ENCODE peak calls at places on chromosomes 5 and 9, in eight cellular contexts. O is A549, N is left lung, H is HFFc6, E is left ventricle myocardium inferior, J is endodermal cell, W is mesothelial cell of epicardium, D is fibroblast of pulmonary artery. Y is an unnamed sample.
A peak's percentile ranks its signal among the peaks of the same experiment; 100 is the strongest.

GRCh38 chr9:107850653-107851052 is 361.1 kb upstream of the KLF4 start:
- DNase-seq in E (no peak), O (no peak), W (no peak), J (no peak), N (no peak), D (no peak), H (no peak), Y (no peak)

GRCh38 chr5:59618644-59619043 is 274.9 kb downstream of the PDE4D start:
- DNase-seq in D (no peak), E (no peak), N (no peak), O (no peak), J (no peak), W (no peak), H (no peak), Y (no peak)

GRCh38 chr5:111201705-111202104 is 22.5 kb upstream of the CAMK4 start:
- DNase-seq in H (no peak), E (no peak), W (no peak), D (no peak), O (no peak), J (no peak), N (no peak), Y (no peak)

GRCh38 chr5:135113323-135113722 is 79.3 kb upstream of the PITX1 start:
- DNase-seq in W (no peak), D (no peak), N (no peak), H (no peak), J (no peak), O (no peak), E (no peak), Y (no peak)

GRCh38 chr9:124835026-124835501 is 18.2 kb upstream of the WDR38 start:
- DNase-seq in D (peak; percentile 94), E (peak; percentile 90), J (no peak), N (no peak), H (peak; percentile 50), O (no peak), W (peak; percentile 89), Y (no peak)

GRCh38 chr5:42582723-42583122 is 159.5 kb downstream of the GHR start:
- DNase-seq in E (no peak), W (no peak), O (no peak), J (no peak), D (no peak), H (no peak), N (no peak), Y (no peak)

GRCh38 chr9:117783828-117784227 is 79.6 kb downstream of the TLR4 start:
- DNase-seq in N (no peak), D (no peak), E (no peak), H (no peak), J (no peak), W (no peak), O (no peak), Y (no peak)

GRCh38 chr9:104927216-104927911 is 591 bp downstream of the ABCA1 start:
- DNase-seq in W (no peak), J (peak; percentile 85), E (peak; percentile 35), O (peak; percentile 48), N (peak; percentile 53), H (no peak), D (peak; percentile 57), Y (no peak)

GRCh38 chr5:17432571-17432970 is 65.5 kb upstream of the TAF11L2 start:
- DNase-seq in O (no peak), H (no peak), N (no peak), D (no peak), J (no peak), E (no peak), W (no peak), Y (no peak)

GRCh38 chr5:134590992-134591659 is 41.5 kb downstream of the SAR1B start:
- DNase-seq in D (no peak), N (no peak), O (no peak), E (no peak), W (no peak), J (peak; percentile 77), H (no peak), Y (no peak)

GRCh38 chr5:143016777-143017374 is 246.7 kb downstream of the ARHGAP26 start:
- DNase-seq in O (no peak), H (peak; percentile 39), J (peak; percentile 58), W (no peak), N (no peak), E (no peak), D (peak; percentile 78), Y (no peak)

GRCh38 chr5:44997506-44997905 is 188.8 kb downstream of the MRPS30 start:
- DNase-seq in H (no peak), N (no peak), E (no peak), W (no peak), D (no peak), J (no peak), O (no peak), Y (no peak)

GRCh38 chr5:141326088-141326854 is 4.0 kb upstream of the PCDHGA1 start:
- DNase-seq in O (no peak), E (peak; percentile 74), W (no peak), N (peak; percentile 43), J (peak; percentile 91), D (peak; percentile 83), H (peak; percentile 82), Y (peak; percentile 39)

GRCh38 chr9:81549500-81550206 is 139.7 kb downstream of the TLE1 start:
- DNase-seq in W (no peak), J (peak; percentile 53), H (no peak), D (no peak), O (peak; percentile 28), E (no peak), N (no peak), Y (no peak)

GRCh38 chr9:109856785-109857184 is 76.8 kb downstream of the PALM2AKAP2 start:
- DNase-seq in H (no peak), J (peak; percentile 55), O (no peak), E (peak; percentile 84), W (no peak), D (peak; percentile 79), N (no peak), Y (no peak)

DNA sequence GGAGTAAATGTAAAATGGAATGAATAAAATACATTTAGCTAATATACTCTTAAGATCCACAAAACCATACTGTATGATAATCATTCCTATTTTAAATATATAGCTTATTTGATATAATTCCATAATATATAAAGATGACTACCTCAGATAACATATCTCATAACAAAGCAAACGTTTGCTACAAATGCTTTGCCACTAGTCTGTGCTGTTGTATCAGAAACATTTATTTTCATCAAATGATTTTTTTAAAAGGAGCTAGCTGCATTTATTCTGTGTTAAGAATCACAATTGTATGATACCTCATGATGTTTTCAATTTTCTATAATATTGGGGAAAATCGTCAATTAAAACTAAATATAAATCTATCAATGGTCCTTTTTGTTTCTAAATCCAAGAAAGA is 567.2 kb downstream of the PTPRD start:
- DNase-seq in J (no peak), O (no peak), N (no peak), W (no peak), E (no peak), H (peak; percentile 19), D (peak; percentile 14), Y (no peak)
- TF ChIP-seq CTCF in J (peak; percentile 68), O (peak; percentile 21), N (no peak), W (peak; percentile 35), E (peak; percentile 64), H (peak; percentile 75), D (no peak), Y (no peak)

DNA sequence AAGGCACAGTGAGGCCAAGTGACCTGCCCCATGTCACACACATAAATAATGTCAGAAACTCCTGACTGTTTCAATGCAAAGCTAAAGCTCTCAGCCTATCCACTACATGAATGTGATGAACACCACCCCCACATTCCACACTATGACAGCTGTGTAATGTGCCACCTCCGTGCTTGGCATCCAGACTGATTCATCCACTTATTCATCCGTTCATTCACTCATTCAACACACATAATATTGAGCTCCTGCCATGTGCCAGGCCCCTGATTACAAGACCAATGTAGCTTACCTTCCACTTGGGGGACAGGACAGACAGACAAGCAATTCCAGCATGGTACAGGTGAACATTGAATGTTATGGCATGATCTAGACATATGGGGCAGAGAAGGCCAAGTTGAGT is 46.2 kb upstream of the FABP6 start:
- DNase-seq in J (no peak), H (no peak), W (no peak), D (no peak), E (no peak), O (peak; percentile 28), N (no peak), Y (no peak)
- TF ChIP-seq CTCF in J (no peak), H (no peak), W (no peak), D (no peak), E (no peak), O (no peak), N (no peak), Y (no peak)

DNA sequence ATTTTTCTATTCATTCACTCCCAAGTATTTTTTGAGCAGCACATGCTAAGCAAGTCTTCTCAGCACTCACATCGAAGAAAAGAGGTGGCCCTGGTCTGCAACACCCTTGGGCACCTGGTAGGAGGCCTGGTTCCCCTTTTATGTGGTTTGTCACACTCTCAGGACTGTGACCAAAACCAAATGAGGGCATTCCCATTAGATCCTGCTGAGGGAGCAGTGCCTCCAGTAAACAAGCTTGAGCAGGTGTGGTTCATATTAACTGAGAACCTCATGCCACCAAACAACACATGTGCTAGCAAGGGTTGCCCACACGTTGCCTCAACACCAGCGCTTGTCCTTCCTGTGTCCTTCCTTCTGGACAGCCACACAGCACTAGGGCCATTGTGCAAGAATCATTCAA is 26.9 kb upstream of the SYK start:
- DNase-seq in N (no peak), E (no peak), D (no peak), O (no peak), J (no peak), H (no peak), W (no peak), Y (no peak)
- TF ChIP-seq CTCF in N (no peak), E (no peak), D (no peak), O (no peak), J (peak; percentile 15), H (no peak), W (no peak), Y (no peak)

GRCh38 chr5:139393497-139394122 is 1.3 kb downstream of the PROB1 start:
- DNase-seq in D (no peak), H (no peak), E (no peak), N (no peak), W (no peak), O (no peak), J (no peak), Y (no peak)

GRCh38 chr5:139395844-139396640 is 1.1 kb upstream of the PROB1 start:
- DNase-seq in J (peak; percentile 71), O (no peak), E (no peak), W (no peak), H (no peak), D (no peak), N (no peak), Y (no peak)

GRCh38 chr5:139394654-139395566 is at the start of gene PROB1:
- DNase-seq in E (peak; percentile 77), O (no peak), J (peak; percentile 79), W (no peak), N (no peak), H (no peak), D (no peak), Y (no peak)

GRCh38 chr5:139392678-139393496 is 2.0 kb downstream of the PROB1 start:
- DNase-seq in D (peak; percentile 48), W (no peak), O (peak; percentile 92), E (peak; percentile 58), N (peak; percentile 67), H (no peak), J (peak; percentile 96), Y (no peak)

DNA sequence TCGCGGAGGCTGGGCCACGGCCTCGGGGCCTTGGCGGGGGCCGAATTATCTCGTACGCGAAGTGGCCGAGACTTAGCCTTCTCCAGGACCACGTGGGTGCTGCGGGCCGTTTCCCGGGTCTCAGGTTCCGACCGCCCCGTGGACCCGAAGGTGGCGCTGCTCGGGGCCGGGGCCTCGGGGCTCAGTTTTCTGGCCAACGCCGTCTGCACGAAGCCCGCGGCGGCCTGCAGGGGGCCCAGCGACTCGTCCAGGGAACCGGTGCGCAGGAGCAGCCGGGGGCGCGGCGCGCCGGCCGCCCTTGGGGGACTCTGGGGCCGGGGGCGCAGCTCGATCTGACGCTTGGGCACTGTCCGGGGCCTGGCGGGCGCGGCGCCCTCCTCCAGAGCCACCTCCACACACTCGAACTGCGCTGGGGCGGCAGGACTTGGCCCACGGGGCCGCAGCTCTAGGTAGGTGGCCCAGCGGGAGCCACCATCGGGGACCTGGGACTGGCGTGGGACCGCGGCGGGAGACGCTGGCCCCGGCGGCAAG is 716 bp downstream of the PROB1 start:
- DNase-seq in J (peak; percentile 91), D (no peak), W (no peak), E (peak; percentile 62), H (no peak), N (no peak), O (no peak), Y (no peak)
- TF ChIP-seq CTCF in J (peak; percentile 85), D (peak; percentile 13), W (peak; percentile 57), E (peak; percentile 67), H (peak; percentile 71), N (no peak), O (no peak), Y (peak; percentile 51)